ENCODE peak calls at places on chromosomes 4 and X, in nine cellular contexts. H is CD8-positive, alpha-beta T cell; U is dorsolateral prefrontal cortex; K is ascending aorta; F is activated CD8-positive, alpha-beta T cell treated with anti-CD3 and anti-CD28 coated beads for 36 hours; J is H9; N is fibroblast of lung; A is glutamatergic neuron; D is PC-3. X is an unnamed sample.

GRCh38 chr4:101104264-101105052 is 242.9 kb downstream of the PPP3CA start:
- DNase-seq in F (peak), N (peak), A (no peak), K (no peak), H (no peak), U (no peak), J (no peak), D (no peak), X (no peak)

GRCh38 chr4:128776794-128777216 is 32.7 kb upstream of the JADE1 start:
- DNase-seq in K (peak), J (no peak), A (no peak), U (no peak), D (peak), H (no peak), N (peak), F (no peak), X (no peak)

GRCh38 chr4:4762300-4762699 is 97.2 kb upstream of the MSX1 start:
- DNase-seq in F (no peak), J (no peak), D (no peak), H (no peak), U (no peak), K (no peak), A (no peak), N (no peak), X (no peak)

GRCh38 chr4:7557447-7557846 is 122.7 kb upstream of the PSAPL1 start:
- DNase-seq in U (no peak), D (peak), J (no peak), H (no peak), F (no peak), A (no peak), N (peak), K (no peak), X (no peak)

GRCh38 chr4:41458689-41459088 is 79.3 kb upstream of the LIMCH1 start:
- DNase-seq in N (no peak), K (no peak), A (no peak), F (no peak), D (peak), J (no peak), H (no peak), U (no peak), X (no peak)

GRCh38 chr4:143406523-143406922 is 69.8 kb downstream of the GAB1 start:
- DNase-seq in H (no peak), D (no peak), K (peak), J (no peak), N (peak), U (no peak), A (no peak), F (peak), X (no peak)

GRCh38 chr4:52657630-52658501 is 1.2 kb downstream of the USP46 start:
- DNase-seq in U (no peak), F (no peak), J (peak), H (no peak), D (peak), A (peak), N (peak), K (no peak), X (peak)

GRCh38 chr4:1496116-1496642 is 89.9 kb upstream of the NKX1-1 start:
- DNase-seq in F (no peak), N (no peak), H (no peak), J (no peak), A (no peak), U (no peak), D (no peak), K (no peak), X (no peak)

GRCh38 chrX:13167444-13168207 is 123.2 kb upstream of the FAM9C start:
- DNase-seq in D (no peak), A (no peak), F (peak), H (no peak), U (no peak), K (peak), J (no peak), N (no peak), X (no peak)

GRCh38 chr4:169774466-169775445 is 17.0 kb upstream of the HPF1 start:
- DNase-seq in J (peak), H (peak), K (no peak), U (no peak), A (peak), F (peak), N (peak), D (no peak), X (no peak)

GRCh38 chr4:156378053-156378665 is 424.5 kb upstream of the CTSO start:
- DNase-seq in D (peak), K (no peak), A (no peak), H (no peak), F (no peak), N (peak), J (peak), U (no peak), X (no peak)

GRCh38 chrX:38985375-38985774 is 184.1 kb downstream of the MID1IP1 start:
- DNase-seq in K (no peak), N (peak), F (peak), U (no peak), A (no peak), H (no peak), D (peak), J (no peak), X (no peak)
- TF ChIP-seq CTCF in K (peak), N (no peak), F (peak), U (peak), A (no peak), H (no peak), D (peak), J (peak), X (no peak)

GRCh38 chr4:114208747-114209146 is 229.3 kb upstream of the ARSJ start:
- DNase-seq in K (no peak), U (no peak), F (no peak), H (no peak), J (no peak), A (no peak), N (peak), D (peak), X (no peak)
- TF ChIP-seq CTCF in K (peak), U (no peak), F (no peak), H (no peak), J (no peak), A (no peak), N (no peak), D (peak), X (no peak)

GRCh38 chrX:71000139-71000538 is 68.0 kb downstream of the SNX12 start:
- DNase-seq in U (no peak), F (no peak), K (no peak), N (no peak), H (no peak), J (no peak), D (no peak), A (no peak), X (no peak)

GRCh38 chrX:70995338-70995737 is 64.4 kb upstream of the SLC7A3 start:
- DNase-seq in N (no peak), J (no peak), F (no peak), H (no peak), D (no peak), K (no peak), U (no peak), A (no peak), X (no peak)

GRCh38 chrX:70998402-70999027 is 67.6 kb upstream of the SLC7A3 start:
- DNase-seq in N (peak), H (peak), A (no peak), K (no peak), D (peak), F (peak), J (peak), U (no peak), X (peak)
- TF ChIP-seq CTCF in N (peak), H (no peak), A (no peak), K (no peak), D (peak), F (no peak), J (peak), U (peak), X (peak)

DNA sequence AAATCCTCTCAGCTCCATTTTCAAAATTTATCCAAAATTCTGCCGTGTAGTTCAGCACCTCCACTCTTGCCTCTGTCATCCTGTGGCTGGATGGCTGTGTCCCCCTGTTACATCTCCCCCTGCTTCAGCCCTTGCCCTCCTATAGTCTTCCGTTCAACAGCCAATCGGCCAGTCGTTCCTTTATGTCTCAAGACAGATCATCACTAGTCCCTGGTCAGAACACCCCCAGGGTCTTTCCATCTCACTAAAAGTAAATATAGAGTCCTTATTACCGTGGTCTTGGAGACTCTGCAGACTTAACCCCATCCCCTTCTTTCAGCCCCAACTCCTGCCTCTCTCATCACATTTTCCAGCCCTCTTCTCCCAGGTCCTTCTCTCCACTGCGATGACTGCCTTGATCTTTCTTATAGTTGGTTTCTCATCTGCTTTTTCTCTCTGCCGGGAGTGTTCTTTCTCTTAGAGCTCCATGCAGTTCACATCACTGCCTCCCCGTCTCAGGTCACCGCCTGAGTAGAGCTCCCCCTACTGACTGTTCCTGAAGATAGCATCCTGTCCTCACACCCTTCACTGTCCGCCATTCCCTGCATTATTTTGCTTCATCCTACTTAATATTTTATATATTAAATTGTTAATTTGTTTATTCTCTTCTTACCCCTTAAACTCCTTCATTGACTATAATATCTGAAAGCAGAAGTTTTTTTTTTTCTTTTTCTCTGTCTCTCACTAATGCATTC is 736.9 kb upstream of the MAGEB2 start:
- DNase-seq in A (peak), F (no peak), J (peak), K (no peak), H (no peak), D (peak), N (peak), U (no peak), X (peak)
- TF ChIP-seq CTCF in A (peak), F (no peak), J (peak), K (peak), H (no peak), D (peak), N (peak), U (peak), X (peak)

GRCh38 chr4:5808081-5808741 is 84.7 kb downstream of the CRMP1 start:
- DNase-seq in K (no peak), D (no peak), A (peak), J (no peak), H (no peak), F (no peak), U (no peak), N (peak), X (no peak)
- TF ChIP-seq CTCF in K (no peak), D (no peak), A (peak), J (no peak), H (no peak), F (no peak), U (no peak), N (no peak), X (no peak)

GRCh38 chr4:133621628-133622027 is 472.5 kb downstream of the PCDH10 start:
- DNase-seq in A (no peak), J (no peak), U (no peak), D (no peak), F (no peak), N (no peak), K (no peak), H (no peak), X (no peak)

GRCh38 chr4:133624744-133625143 is 475.6 kb downstream of the PCDH10 start:
- DNase-seq in A (no peak), J (peak), U (no peak), D (no peak), N (no peak), F (no peak), H (no peak), K (no peak), X (peak)

GRCh38 chr4:133618963-133619362 is 469.9 kb downstream of the PCDH10 start:
- DNase-seq in N (no peak), D (no peak), A (no peak), F (no peak), U (no peak), K (no peak), J (no peak), H (no peak), X (no peak)

GRCh38 chr4:133623847-133624246 is 474.8 kb downstream of the PCDH10 start:
- DNase-seq in K (no peak), A (no peak), H (no peak), N (no peak), F (no peak), J (no peak), D (no peak), U (no peak), X (no peak)
- TF ChIP-seq CTCF in K (no peak), A (no peak), H (no peak), N (no peak), F (no peak), J (no peak), D (no peak), U (no peak), X (no peak)

GRCh38 chr4:173178144-173178543 is 9.5 kb downstream of the GALNT7 start:
- DNase-seq in H (no peak), A (no peak), J (no peak), K (no peak), U (no peak), F (no peak), N (no peak), D (no peak), X (no peak)
- TF ChIP-seq CTCF in H (no peak), A (no peak), J (no peak), K (no peak), U (no peak), F (no peak), N (no peak), D (no peak), X (no peak)

X was measured in neural crest cell.